ENCODE peak calls at places on chromosomes 12 and 14, in five cellular contexts. I is SK-N-SH, C is K562, S is H1, Z is T47D. V is an unnamed sample.

GRCh38 chr14:90235179-90235976 is 21.0 kb upstream of the PSMC1 start:
- DNase-seq in Z (peak), S (peak), I (peak), C (peak), V (peak)

GRCh38 chr14:34231626-34232025 is 230.4 kb downstream of the SPTSSA start:
- DNase-seq in S (no peak), Z (no peak), I (no peak), C (no peak), V (no peak)

GRCh38 chr12:65511927-65512326 is 233.4 kb downstream of the MSRB3 start:
- DNase-seq in Z (no peak), S (no peak), I (no peak), C (no peak), V (no peak)

GRCh38 chr14:57937681-57938080 is 71.8 kb upstream of the SLC35F4 start:
- DNase-seq in I (no peak), C (no peak), Z (no peak), S (no peak), V (no peak)

GRCh38 chr14:87503711-87504110 is 489.3 kb downstream of the GALC start:
- DNase-seq in Z (no peak), I (no peak), S (no peak), C (no peak), V (no peak)

GRCh38 chr14:50828738-50829471 is 2.1 kb downstream of the NIN start:
- DNase-seq in Z (no peak), I (no peak), C (no peak), S (no peak), V (no peak)

GRCh38 chr14:56121786-56122185 is 3.6 kb downstream of the PELI2 start:
- DNase-seq in I (no peak), Z (no peak), C (no peak), S (no peak), V (no peak)

GRCh38 chr14:59321184-59321952 is 132.9 kb downstream of the DAAM1 start:
- DNase-seq in C (no peak), S (no peak), I (no peak), Z (peak), V (no peak)

GRCh38 chr14:83975435-83976222 is 1554.3 kb upstream of the FLRT2 start:
- DNase-seq in Z (no peak), I (no peak), C (no peak), S (no peak), V (no peak)

GRCh38 chr12:122021193-122021821 is 377 bp upstream of the BCL7A start:
- DNase-seq in C (peak), I (no peak), S (peak), Z (peak), V (no peak)

GRCh38 chr14:89773151-89773550 is 181.4 kb downstream of the EFCAB11 start:
- DNase-seq in C (no peak), I (no peak), Z (no peak), S (no peak), V (no peak)

GRCh38 chr14:67610491-67610890 is 9.2 kb upstream of the ARG2 start:
- DNase-seq in S (no peak), C (no peak), I (no peak), Z (no peak), V (no peak)

GRCh38 chr12:47758834-47759690 is at the start of gene RAPGEF3:
- DNase-seq in S (peak), C (peak), Z (peak), I (peak), V (no peak)

GRCh38 chr14:104209985-104210520 is 71.7 kb downstream of the KIF26A start:
- DNase-seq in C (no peak), S (no peak), I (no peak), Z (no peak), V (no peak)

GRCh38 chr14:49879683-49880204 is 13.1 kb upstream of the ARF6 start:
- DNase-seq in S (peak), I (peak), C (peak), Z (peak), V (peak)

GRCh38 chr12:127655691-127656090 is 611.3 kb upstream of the TMEM132C start:
- DNase-seq in Z (no peak), S (no peak), C (no peak), I (no peak), V (no peak)

GRCh38 chr14:56129092-56129491 is 10.9 kb downstream of the PELI2 start:
- DNase-seq in S (no peak), Z (no peak), I (no peak), C (no peak), V (no peak)

GRCh38 chr14:49796025-49796424 is 28.1 kb downstream of the KLHDC2 start:
- DNase-seq in C (no peak), Z (no peak), I (no peak), S (no peak), V (no peak)

GRCh38 chr12:102543931-102544485 is 63.6 kb upstream of the IGF1 start:
- DNase-seq in I (no peak), Z (no peak), C (no peak), S (no peak), V (no peak)

GRCh38 chr12:132772551-132772950 is 10.9 kb upstream of the ANKLE2 start:
- DNase-seq in C (no peak), S (no peak), Z (no peak), I (no peak), V (no peak)

GRCh38 chr12:11901687-11902524 is 168.8 kb upstream of the BCL2L14 start:
- DNase-seq in I (no peak), C (no peak), S (no peak), Z (no peak), V (no peak)

GRCh38 chr14:105760691-105761344 is 234.4 kb downstream of the TMEM121 start:
- DNase-seq in C (no peak), Z (no peak), S (no peak), I (no peak), V (no peak)

GRCh38 chr12:62466018-62466595 is 519 bp upstream of the MON2 start:
- DNase-seq in Z (peak), S (peak), I (peak), C (peak), V (no peak)

GRCh38 chr14:69580009-69580577 is 5.4 kb upstream of the CCDC177 start:
- DNase-seq in S (peak), Z (peak), C (peak), I (peak), V (peak)

GRCh38 chr12:93261505-93262094 is 116.1 kb upstream of the NUDT4 start:
- DNase-seq in S (no peak), I (no peak), Z (no peak), C (no peak), V (no peak)

GRCh38 chr14:64910847-64911495 is 3.3 kb upstream of the CHURC1 start:
- DNase-seq in I (peak), Z (peak), C (peak), S (no peak), V (peak)

DNA sequence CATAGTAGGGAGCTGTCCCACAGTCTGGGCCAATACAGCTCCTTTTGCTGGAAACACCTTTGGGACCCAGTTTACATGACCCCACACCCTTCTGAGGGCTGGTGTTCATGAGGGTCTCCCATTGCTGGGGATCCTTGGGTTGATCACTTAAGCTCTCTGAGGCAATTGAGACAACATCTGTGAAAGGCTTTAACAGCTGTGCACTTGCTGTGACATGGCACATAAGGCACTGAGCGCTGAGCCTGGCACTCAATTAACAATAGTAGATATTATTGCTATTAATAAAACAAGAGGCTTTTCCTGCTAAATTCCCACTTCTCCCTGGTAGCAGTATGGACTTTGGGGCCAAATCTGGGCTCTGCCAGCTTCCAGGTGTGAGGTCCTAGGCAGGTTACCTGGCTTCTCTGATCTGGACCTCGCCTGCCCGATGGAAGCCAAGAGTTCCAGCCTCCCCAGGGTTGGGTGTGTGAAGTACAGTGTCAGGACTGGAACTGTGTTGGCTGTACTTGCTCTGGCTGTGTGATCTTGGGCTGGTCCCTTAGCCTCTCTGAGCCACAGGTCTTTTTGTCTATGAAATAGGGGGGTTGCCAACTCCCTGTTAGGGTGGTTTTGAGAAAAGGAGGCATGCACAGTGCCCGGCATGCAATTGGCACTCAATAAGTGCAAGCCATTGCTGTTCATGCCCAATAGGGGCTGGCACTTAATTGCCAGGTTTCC is 3.1 kb downstream of the SH2B3 start:
- DNase-seq in Z (no peak), C (no peak), I (no peak), S (no peak), V (no peak)
- TF ChIP-seq JUND in Z (no peak), C (no peak), I (no peak), S (no peak), V (no peak)

GRCh38 chr12:104504151-104504550 is 47.4 kb downstream of the CHST11 start:
- DNase-seq in C (no peak), I (peak), Z (no peak), S (no peak), V (no peak)

GRCh38 chr12:104507672-104508071 is 50.9 kb downstream of the CHST11 start:
- DNase-seq in S (no peak), Z (peak), I (no peak), C (no peak), V (no peak)

GRCh38 chr12:104506691-104507401 is 50.1 kb downstream of the CHST11 start:
- DNase-seq in S (peak), C (no peak), Z (no peak), I (no peak), V (no peak)

GRCh38 chr12:104503191-104503590 is 46.4 kb downstream of the CHST11 start:
- DNase-seq in S (no peak), I (no peak), Z (no peak), C (no peak), V (no peak)

DNA sequence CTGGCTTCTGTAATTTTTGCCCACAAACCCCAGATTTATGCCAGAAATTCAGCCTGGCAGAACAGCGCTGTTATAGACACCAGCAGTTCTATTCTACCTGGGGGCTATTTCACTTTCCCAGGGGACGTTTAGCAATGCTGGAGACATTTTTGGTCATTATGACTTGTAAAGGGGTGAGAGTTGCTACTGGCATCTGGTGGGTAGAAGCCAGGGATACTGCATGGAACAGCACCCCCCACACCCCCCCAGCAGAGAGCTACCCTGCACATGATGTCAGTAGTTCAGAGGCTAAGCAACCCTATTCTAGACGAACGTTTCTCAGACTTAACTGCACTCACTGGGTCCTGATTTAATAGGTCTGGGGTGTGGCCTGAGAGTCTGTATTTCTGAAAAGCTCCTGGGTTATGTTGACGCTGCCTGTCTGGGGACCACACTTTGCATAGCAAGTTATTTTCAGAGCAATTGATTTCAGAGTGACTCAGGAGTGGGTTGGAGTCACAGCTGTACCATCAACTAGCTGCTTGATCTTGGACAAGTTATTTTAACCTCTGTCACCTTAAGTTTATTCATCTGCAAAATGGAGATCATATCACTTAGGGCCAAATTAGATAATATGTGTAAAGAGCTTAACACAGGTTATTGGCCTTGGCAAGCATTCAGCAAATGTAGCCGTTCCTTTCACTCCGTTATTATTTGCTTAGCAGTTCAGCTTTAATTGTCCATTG is 48.5 kb downstream of the CHST11 start:
- DNase-seq in C (no peak), I (no peak), S (no peak), Z (no peak), V (no peak)
- TF ChIP-seq JUND in C (no peak), I (no peak), S (no peak), Z (no peak), V (no peak)

DNA sequence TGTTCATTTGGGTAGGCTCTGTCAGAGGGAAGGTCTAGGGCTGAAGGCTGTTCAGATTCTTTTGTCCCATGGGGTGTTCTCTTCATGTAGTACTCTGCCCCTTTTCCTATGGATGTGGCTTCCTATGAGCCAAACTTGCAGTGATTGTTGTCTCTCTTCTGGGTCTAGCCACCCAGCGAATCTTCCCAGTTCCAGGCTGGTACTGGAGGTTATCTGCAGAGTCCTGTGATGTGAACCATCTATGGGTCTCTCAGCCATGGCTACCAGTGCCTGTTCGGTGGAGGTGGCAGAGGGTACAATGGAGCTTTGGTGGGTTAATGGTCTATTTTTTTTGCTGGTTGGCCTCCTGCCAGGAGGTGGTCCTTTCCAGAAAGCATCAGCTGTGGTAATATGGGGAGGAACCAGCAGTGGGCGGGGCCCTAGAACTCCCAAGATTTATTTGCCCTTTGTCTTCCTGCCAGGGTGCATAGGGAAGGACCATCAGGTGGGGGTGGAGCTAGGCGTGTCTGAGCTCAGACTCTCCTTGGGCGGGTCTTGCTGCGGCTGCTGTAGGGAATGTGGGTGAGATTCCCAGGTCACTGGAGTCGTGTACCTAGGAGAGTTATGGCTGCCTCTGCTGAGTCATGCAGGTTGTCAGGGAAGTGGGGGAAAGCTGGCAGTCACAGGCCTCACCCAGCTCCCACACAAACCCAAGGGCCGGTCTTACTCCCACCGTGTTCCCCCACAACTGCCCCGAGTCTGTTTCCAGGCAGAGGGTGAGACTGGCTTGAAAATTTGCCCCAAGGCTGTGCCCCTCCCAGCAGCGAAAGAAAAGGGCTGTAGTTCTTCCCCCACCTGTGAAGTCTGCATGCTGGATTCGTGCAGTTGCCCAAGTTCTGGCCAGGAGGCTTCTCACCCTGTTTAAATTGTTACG is 17.5 kb downstream of the MTRFR start:
- DNase-seq in Z (peak), I (no peak), S (no peak), C (peak), V (peak)
- TF ChIP-seq JUND in Z (no peak), I (no peak), S (no peak), C (peak), V (no peak)

GRCh38 chr14:100621806-100622205 is 34.6 kb upstream of the BEGAIN start:
- DNase-seq in I (peak), C (peak), Z (peak), S (no peak), V (peak)

GRCh38 chr14:100622234-100622633 is 35.0 kb upstream of the BEGAIN start:
- DNase-seq in C (no peak), I (peak), Z (no peak), S (no peak), V (no peak)

GRCh38 chr14:100623961-100624360 is 36.7 kb upstream of the BEGAIN start:
- DNase-seq in C (no peak), Z (no peak), S (no peak), I (no peak), V (no peak)

GRCh38 chr14:100623557-100623956 is 36.3 kb upstream of the BEGAIN start:
- DNase-seq in S (no peak), Z (no peak), C (no peak), I (no peak), V (no peak)

DNA sequence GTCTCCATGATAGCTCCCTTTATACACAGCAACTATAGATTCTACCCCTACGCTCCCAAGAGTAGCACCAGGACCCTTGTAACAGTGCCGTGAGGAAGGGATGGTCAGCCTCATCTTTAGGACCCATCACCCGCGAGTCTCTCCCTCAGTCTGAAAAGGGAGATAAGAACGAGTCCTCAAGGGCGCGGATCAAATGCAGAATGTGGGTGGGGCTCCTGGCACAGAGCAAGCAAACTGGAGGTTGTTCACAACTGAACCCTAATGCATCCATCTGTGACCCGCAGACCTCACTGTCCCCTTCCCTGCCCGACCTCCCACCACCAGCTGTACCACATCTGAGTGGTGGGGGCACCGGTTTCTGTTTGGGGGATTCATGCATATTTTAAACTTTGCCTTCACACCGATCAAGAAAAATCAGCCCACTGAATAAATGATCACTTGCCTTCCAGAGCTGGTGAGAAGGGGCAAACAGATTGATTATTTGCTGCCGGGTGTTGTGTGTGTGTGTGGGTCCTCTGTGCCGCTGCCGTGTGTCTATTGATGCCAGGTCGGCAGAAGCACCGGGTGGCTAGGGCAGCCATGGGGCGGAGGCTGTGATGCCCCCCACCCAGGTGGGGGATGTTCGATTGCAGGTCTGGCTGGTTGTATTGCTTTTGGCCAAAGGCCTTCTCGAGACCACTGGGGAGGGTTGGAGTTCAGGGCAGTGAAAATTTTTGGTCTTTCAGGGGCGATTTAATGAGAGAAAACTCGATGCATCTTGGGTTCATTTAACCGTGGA is 35.7 kb upstream of the BEGAIN start:
- DNase-seq in Z (no peak), C (no peak), I (no peak), S (no peak), V (no peak)
- TF ChIP-seq JUND in Z (no peak), C (no peak), I (no peak), S (no peak), V (no peak)

GRCh38 chr14:39617537-39617936 is 185.3 kb upstream of the FBXO33 start:
- DNase-seq in Z (no peak), I (no peak), C (no peak), S (no peak), V (no peak)

GRCh38 chr14:39614292-39614923 is 182.2 kb upstream of the FBXO33 start:
- DNase-seq in C (no peak), Z (no peak), S (no peak), I (no peak), V (no peak)

GRCh38 chr14:39621223-39621622 is 189.0 kb upstream of the FBXO33 start:
- DNase-seq in C (no peak), S (no peak), Z (peak), I (no peak), V (no peak)

GRCh38 chr14:39615352-39615751 is 183.1 kb upstream of the FBXO33 start:
- DNase-seq in S (no peak), C (no peak), I (no peak), Z (no peak), V (no peak)
- TF ChIP-seq JUND in S (no peak), C (no peak), I (no peak), Z (no peak), V (no peak)

V was measured in HCT116.